ENCODE peak calls at places on chromosomes 12 and 14, in six cellular contexts. One of them, this sample, is unnamed.

GRCh38 chr12:57127101-57127709 is 1.1 kb upstream of the LRP1 start:
- DNase-seq in T-helper 9 cell: peak
- DNase-seq in astrocyte of the cerebellum: no peak
- DNase-seq in mesendoderm: peak
- DNase-seq in ovary: peak
- DNase-seq in SW 1271: peak
- DNase-seq in this sample: no peak

GRCh38 chr12:115752913-115753726 is 524.4 kb downstream of the MED13L start:
- DNase-seq in ovary: peak
- DNase-seq in astrocyte of the cerebellum: peak
- DNase-seq in T-helper 9 cell: no peak
- DNase-seq in SW 1271: peak
- DNase-seq in mesendoderm: peak
- DNase-seq in this sample: no peak

GRCh38 chr12:90098132-90098779 is 389.6 kb upstream of the ATP2B1 start:
- DNase-seq in T-helper 9 cell: no peak
- DNase-seq in mesendoderm: no peak
- DNase-seq in ovary: no peak
- DNase-seq in astrocyte of the cerebellum: peak
- DNase-seq in SW 1271: no peak
- DNase-seq in this sample: no peak

GRCh38 chr14:99260652-99261551 is 11.1 kb downstream of the BCL11B start:
- DNase-seq in T-helper 9 cell: no peak
- DNase-seq in astrocyte of the cerebellum: no peak
- DNase-seq in ovary: no peak
- DNase-seq in SW 1271: no peak
- DNase-seq in mesendoderm: no peak
- DNase-seq in this sample: no peak

GRCh38 chr14:31283568-31284252 is 76.1 kb upstream of the HECTD1 start:
- DNase-seq in SW 1271: no peak
- DNase-seq in ovary: no peak
- DNase-seq in astrocyte of the cerebellum: no peak
- DNase-seq in mesendoderm: no peak
- DNase-seq in T-helper 9 cell: no peak
- DNase-seq in this sample: no peak

GRCh38 chr12:16189849-16190248 is 87.6 kb downstream of the SLC15A5 start:
- DNase-seq in T-helper 9 cell: no peak
- DNase-seq in SW 1271: no peak
- DNase-seq in mesendoderm: no peak
- DNase-seq in ovary: no peak
- DNase-seq in astrocyte of the cerebellum: no peak
- DNase-seq in this sample: no peak

GRCh38 chr14:73785336-73785833 is 66.2 kb upstream of the PTGR2 start:
- DNase-seq in mesendoderm: peak
- DNase-seq in T-helper 9 cell: no peak
- DNase-seq in SW 1271: no peak
- DNase-seq in astrocyte of the cerebellum: peak
- DNase-seq in ovary: no peak
- DNase-seq in this sample: no peak

GRCh38 chr12:14769462-14769836 is 33.8 kb downstream of the WBP11 start:
- DNase-seq in ovary: peak
- DNase-seq in SW 1271: peak
- DNase-seq in T-helper 9 cell: no peak
- DNase-seq in astrocyte of the cerebellum: no peak
- DNase-seq in mesendoderm: peak
- DNase-seq in this sample: no peak

GRCh38 chr14:69183735-69184134 is 7.6 kb upstream of the EXD2 start:
- DNase-seq in ovary: no peak
- DNase-seq in mesendoderm: peak
- DNase-seq in SW 1271: no peak
- DNase-seq in T-helper 9 cell: no peak
- DNase-seq in astrocyte of the cerebellum: no peak
- DNase-seq in this sample: no peak

GRCh38 chr14:55799523-55800095 is 219.6 kb downstream of the KTN1 start:
- DNase-seq in ovary: no peak
- DNase-seq in SW 1271: no peak
- DNase-seq in astrocyte of the cerebellum: no peak
- DNase-seq in mesendoderm: no peak
- DNase-seq in T-helper 9 cell: no peak
- DNase-seq in this sample: no peak

GRCh38 chr12:28497889-28498411 is 307.7 kb downstream of the CCDC91 start:
- DNase-seq in ovary: no peak
- DNase-seq in T-helper 9 cell: no peak
- DNase-seq in mesendoderm: no peak
- DNase-seq in SW 1271: peak
- DNase-seq in astrocyte of the cerebellum: peak
- DNase-seq in this sample: peak

GRCh38 chr12:10140001-10140400 is 10.0 kb upstream of the CLEC7A start:
- DNase-seq in T-helper 9 cell: peak
- DNase-seq in SW 1271: peak
- DNase-seq in mesendoderm: peak
- DNase-seq in astrocyte of the cerebellum: peak
- DNase-seq in ovary: no peak
- DNase-seq in this sample: no peak

GRCh38 chr12:121823101-121823726 is 19.4 kb downstream of the SETD1B start:
- DNase-seq in astrocyte of the cerebellum: no peak
- DNase-seq in T-helper 9 cell: no peak
- DNase-seq in mesendoderm: no peak
- DNase-seq in ovary: no peak
- DNase-seq in SW 1271: no peak
- DNase-seq in this sample: no peak

GRCh38 chr14:36442824-36443241 is 77.2 kb downstream of the NKX2-1 start:
- DNase-seq in mesendoderm: peak
- DNase-seq in T-helper 9 cell: no peak
- DNase-seq in SW 1271: no peak
- DNase-seq in astrocyte of the cerebellum: no peak
- DNase-seq in ovary: no peak
- DNase-seq in this sample: no peak

GRCh38 chr12:54394281-54394719 is 9.8 kb upstream of the ZNF385A start:
- DNase-seq in SW 1271: peak
- DNase-seq in T-helper 9 cell: peak
- DNase-seq in astrocyte of the cerebellum: peak
- DNase-seq in ovary: peak
- DNase-seq in mesendoderm: peak
- DNase-seq in this sample: no peak

GRCh38 chr12:27109339-27110023 is 27.1 kb upstream of the C12orf71 start:
- DNase-seq in mesendoderm: no peak
- DNase-seq in T-helper 9 cell: no peak
- DNase-seq in SW 1271: no peak
- DNase-seq in astrocyte of the cerebellum: no peak
- DNase-seq in ovary: no peak
- DNase-seq in this sample: no peak

GRCh38 chr12:120831648-120832267 is 72.4 kb downstream of the SPPL3 start:
- DNase-seq in SW 1271: no peak
- DNase-seq in T-helper 9 cell: no peak
- DNase-seq in mesendoderm: peak
- DNase-seq in ovary: no peak
- DNase-seq in astrocyte of the cerebellum: no peak
- DNase-seq in this sample: no peak

GRCh38 chr12:6618483-6618882 is 11.3 kb upstream of the CHD4 start:
- DNase-seq in mesendoderm: no peak
- DNase-seq in ovary: no peak
- DNase-seq in astrocyte of the cerebellum: no peak
- DNase-seq in SW 1271: no peak
- DNase-seq in T-helper 9 cell: no peak
- DNase-seq in this sample: no peak

GRCh38 chr14:69346710-69347109 is 51.4 kb downstream of the ERH start:
- DNase-seq in mesendoderm: peak
- DNase-seq in T-helper 9 cell: no peak
- DNase-seq in ovary: peak
- DNase-seq in astrocyte of the cerebellum: no peak
- DNase-seq in SW 1271: no peak
- DNase-seq in this sample: no peak

GRCh38 chr14:102907303-102907844 is 15.1 kb upstream of the AMN start:
- DNase-seq in T-helper 9 cell: no peak
- DNase-seq in astrocyte of the cerebellum: no peak
- DNase-seq in SW 1271: no peak
- DNase-seq in ovary: no peak
- DNase-seq in mesendoderm: no peak
- DNase-seq in this sample: no peak

GRCh38 chr12:132327351-132328171 is 1.8 kb downstream of the GALNT9 start:
- DNase-seq in T-helper 9 cell: no peak
- DNase-seq in SW 1271: peak
- DNase-seq in astrocyte of the cerebellum: peak
- DNase-seq in mesendoderm: peak
- DNase-seq in ovary: no peak
- DNase-seq in this sample: no peak

GRCh38 chr12:43009307-43009706 is 419.8 kb upstream of the PRICKLE1 start:
- DNase-seq in astrocyte of the cerebellum: no peak
- DNase-seq in SW 1271: no peak
- DNase-seq in T-helper 9 cell: no peak
- DNase-seq in ovary: no peak
- DNase-seq in mesendoderm: no peak
- DNase-seq in this sample: no peak

GRCh38 chr14:74302160-74302628 is 540 bp downstream of the ABCD4 start:
- DNase-seq in astrocyte of the cerebellum: peak
- DNase-seq in T-helper 9 cell: no peak
- DNase-seq in mesendoderm: peak
- DNase-seq in SW 1271: peak
- DNase-seq in ovary: no peak
- DNase-seq in this sample: no peak

GRCh38 chr12:100128509-100128908 is 14.2 kb downstream of the BLTP3B start:
- DNase-seq in T-helper 9 cell: no peak
- DNase-seq in ovary: no peak
- DNase-seq in mesendoderm: peak
- DNase-seq in SW 1271: peak
- DNase-seq in astrocyte of the cerebellum: no peak
- DNase-seq in this sample: peak

GRCh38 chr12:57846285-57846576 is 298 bp downstream of the CTDSP2 start:
- DNase-seq in mesendoderm: peak
- DNase-seq in T-helper 9 cell: peak
- DNase-seq in ovary: no peak
- DNase-seq in SW 1271: no peak
- DNase-seq in astrocyte of the cerebellum: no peak
- DNase-seq in this sample: no peak

GRCh38 chr14:35050652-35051051 is 4.6 kb downstream of the FAM177A1 start:
- DNase-seq in astrocyte of the cerebellum: no peak
- DNase-seq in mesendoderm: peak
- DNase-seq in ovary: no peak
- DNase-seq in T-helper 9 cell: no peak
- DNase-seq in SW 1271: no peak
- DNase-seq in this sample: no peak

GRCh38 chr12:121762269-121762668 is 31.2 kb downstream of the RHOF start:
- DNase-seq in mesendoderm: peak
- DNase-seq in ovary: no peak
- DNase-seq in T-helper 9 cell: no peak
- DNase-seq in astrocyte of the cerebellum: no peak
- DNase-seq in SW 1271: no peak
- DNase-seq in this sample: no peak

GRCh38 chr14:22159968-22160367 is 429.1 kb downstream of the DAD1 start:
- DNase-seq in ovary: no peak
- DNase-seq in T-helper 9 cell: no peak
- DNase-seq in mesendoderm: no peak
- DNase-seq in astrocyte of the cerebellum: no peak
- DNase-seq in SW 1271: no peak
- DNase-seq in this sample: no peak

GRCh38 chr12:4268549-4269181 is 4.9 kb upstream of the CCND2 start:
- DNase-seq in T-helper 9 cell: peak
- DNase-seq in astrocyte of the cerebellum: no peak
- DNase-seq in mesendoderm: no peak
- DNase-seq in ovary: no peak
- DNase-seq in SW 1271: no peak
- DNase-seq in this sample: no peak

GRCh38 chr12:14257303-14257733 is 108.2 kb upstream of the ATF7IP start:
- DNase-seq in ovary: peak
- DNase-seq in SW 1271: no peak
- DNase-seq in T-helper 9 cell: no peak
- DNase-seq in astrocyte of the cerebellum: no peak
- DNase-seq in mesendoderm: no peak
- DNase-seq in this sample: no peak

GRCh38 chr14:74684444-74684843 is 28.4 kb downstream of the AREL1 start:
- DNase-seq in mesendoderm: no peak
- DNase-seq in astrocyte of the cerebellum: no peak
- DNase-seq in SW 1271: no peak
- DNase-seq in ovary: no peak
- DNase-seq in T-helper 9 cell: no peak
- DNase-seq in this sample: no peak

GRCh38 chr14:100222219-100223093 is 16.5 kb upstream of the YY1 start:
- DNase-seq in mesendoderm: no peak
- DNase-seq in SW 1271: no peak
- DNase-seq in ovary: no peak
- DNase-seq in T-helper 9 cell: no peak
- DNase-seq in astrocyte of the cerebellum: no peak
- DNase-seq in this sample: no peak

GRCh38 chr12:91053951-91054715 is 3.7 kb downstream of the KERA start:
- DNase-seq in astrocyte of the cerebellum: peak
- DNase-seq in SW 1271: no peak
- DNase-seq in mesendoderm: no peak
- DNase-seq in ovary: peak
- DNase-seq in T-helper 9 cell: no peak
- DNase-seq in this sample: no peak

GRCh38 chr14:58066115-58066514 is 85.9 kb downstream of the ARMH4 start:
- DNase-seq in ovary: no peak
- DNase-seq in mesendoderm: no peak
- DNase-seq in T-helper 9 cell: no peak
- DNase-seq in astrocyte of the cerebellum: no peak
- DNase-seq in SW 1271: no peak
- DNase-seq in this sample: no peak

GRCh38 chr12:119145367-119145766 is 33.4 kb upstream of the HSPB8 start:
- DNase-seq in T-helper 9 cell: no peak
- DNase-seq in ovary: no peak
- DNase-seq in astrocyte of the cerebellum: no peak
- DNase-seq in SW 1271: no peak
- DNase-seq in mesendoderm: peak
- DNase-seq in this sample: no peak

GRCh38 chr14:106396999-106397398 is 870.6 kb downstream of the TMEM121 start:
- DNase-seq in mesendoderm: no peak
- DNase-seq in astrocyte of the cerebellum: no peak
- DNase-seq in ovary: no peak
- DNase-seq in T-helper 9 cell: no peak
- DNase-seq in SW 1271: no peak
- DNase-seq in this sample: no peak